ENCODE peak calls at places on chromosomes 7 and 10, in five cellular contexts. H, Y, W, Z and F are unnamed samples.

GRCh38 chr7:23346316-23346715 is 47.2 kb downstream of the MALSU1 start:
- DNase-seq in H (no peak), Y (no peak), W (no peak), Z (no peak), F (no peak)

GRCh38 chr7:158774916-158775315 is 54.4 kb downstream of the ESYT2 start:
- DNase-seq in H (no peak), Y (no peak), W (no peak), Z (no peak), F (no peak)

GRCh38 chr10:30848396-30849032 is 183.2 kb downstream of the ZNF438 start:
- DNase-seq in H (no peak), Y (no peak), W (no peak), Z (no peak), F (no peak)

GRCh38 chr10:14146005-14146404 is 184.7 kb downstream of the FRMD4A start:
- DNase-seq in H (peak), Y (no peak), W (no peak), Z (no peak), F (no peak)

GRCh38 chr10:108443636-108444035 is 1279.1 kb upstream of the SORCS1 start:
- DNase-seq in H (no peak), Y (no peak), W (no peak), Z (no peak), F (no peak)

GRCh38 chr10:34768261-34768971 is 46.7 kb downstream of the PARD3 start:
- DNase-seq in H (no peak), Y (peak), W (no peak), Z (no peak), F (peak)

GRCh38 chr7:50069613-50070012 is 23.4 kb downstream of the ZPBP start:
- DNase-seq in H (no peak), Y (peak), W (no peak), Z (no peak), F (no peak)

GRCh38 chr10:43965918-43966570 is 317.4 kb upstream of the ZNF32 start:
- DNase-seq in H (no peak), Y (no peak), W (no peak), Z (no peak), F (no peak)

GRCh38 chr7:37097983-37098382 is 350.7 kb downstream of the ELMO1 start:
- DNase-seq in H (no peak), Y (no peak), W (no peak), Z (no peak), F (no peak)

GRCh38 chr10:48526371-48526821 is 78.5 kb downstream of the ARHGAP22 start:
- DNase-seq in H (no peak), Y (no peak), W (no peak), Z (no peak), F (no peak)

GRCh38 chr7:101690061-101690460 is 61.0 kb upstream of the MYL10 start:
- DNase-seq in H (no peak), Y (no peak), W (no peak), Z (no peak), F (no peak)

GRCh38 chr7:116273283-116273917 is 63.1 kb downstream of the TES start:
- DNase-seq in H (no peak), Y (no peak), W (no peak), Z (no peak), F (no peak)

GRCh38 chr7:151281686-151282085 is 33.2 kb upstream of the SMARCD3 start:
- DNase-seq in H (no peak), Y (no peak), W (no peak), Z (no peak), F (no peak)

GRCh38 chr7:127650842-127651555 is 995 bp upstream of the SND1 start:
- DNase-seq in H (peak), Y (no peak), W (no peak), Z (no peak), F (peak)

GRCh38 chr7:51217804-51218203 is 98.8 kb downstream of the COBL start:
- DNase-seq in H (no peak), Y (no peak), W (no peak), Z (no peak), F (no peak)

GRCh38 chr10:126247454-126247975 is 140.8 kb downstream of the ADAM12 start:
- DNase-seq in H (no peak), Y (no peak), W (no peak), Z (no peak), F (no peak)